ENCODE peak calls at places on chromosome 12, in ten cellular contexts. B, H, I, S, K, U, M, V, F and A are unnamed samples.

GRCh38 chr12:65881348-65881961 is 57.2 kb downstream of the HMGA2 start:
- DNase-seq in B (peak; percentile 70), I (peak; percentile 19), M (peak; percentile 78), K (no peak), H (no peak), V (no peak), F (peak; percentile 75), U (no peak), S (peak; percentile 90), A (no peak)

GRCh38 chr12:101110856-101111255 is 99.2 kb downstream of the SLC5A8 start:
- DNase-seq in V (no peak), F (no peak), M (no peak), H (no peak), K (no peak), B (no peak), U (no peak), S (no peak), I (no peak), A (no peak)

GRCh38 chr12:124520258-124520657 is 47.2 kb downstream of the NCOR2 start:
- DNase-seq in M (no peak), H (no peak), F (peak; percentile 29), K (no peak), B (peak; percentile 90), U (no peak), V (no peak), S (peak; percentile 81), I (no peak), A (no peak)

GRCh38 chr12:114369088-114369487 is 36.9 kb downstream of the TBX5 start:
- DNase-seq in I (no peak), K (no peak), B (no peak), H (no peak), F (no peak), U (no peak), S (no peak), M (no peak), V (no peak), A (no peak)

GRCh38 chr12:99960312-99960711 is 24.4 kb downstream of the ANKS1B start:
- DNase-seq in M (no peak), K (no peak), S (peak; percentile 1), F (no peak), B (no peak), V (no peak), U (no peak), I (peak; percentile 8), H (no peak), A (no peak)

GRCh38 chr12:39605501-39605900 is 14.1 kb downstream of the ABCD2 start:
- DNase-seq in M (no peak), K (peak; percentile 80), B (no peak), U (peak; percentile 7), H (no peak), S (peak; percentile 59), F (no peak), V (no peak), I (no peak), A (no peak)

GRCh38 chr12:39892146-39892545 is 213.7 kb downstream of the SLC2A13 start:
- DNase-seq in B (peak; percentile 66), U (no peak), M (no peak), F (no peak), H (no peak), K (no peak), S (no peak), I (no peak), V (no peak), A (no peak)

GRCh38 chr12:123035841-123036240 is 55.4 kb downstream of the ARL6IP4 start:
- DNase-seq in B (no peak), U (no peak), S (no peak), H (no peak), F (no peak), V (no peak), I (no peak), K (no peak), M (no peak), A (no peak)

GRCh38 chr12:67758119-67758873 is 109.8 kb downstream of the DYRK2 start:
- DNase-seq in I (no peak), H (no peak), F (no peak), U (no peak), M (no peak), B (no peak), K (no peak), S (no peak), V (no peak), A (no peak)

GRCh38 chr12:132162508-132163031 is 18.3 kb downstream of the NOC4L start:
- DNase-seq in V (no peak), U (peak; percentile 67), B (peak; percentile 80), S (peak; percentile 82), F (peak; percentile 77), H (no peak), K (peak; percentile 88), M (no peak), I (no peak), A (no peak)

GRCh38 chr12:19706936-19707335 is 267.6 kb downstream of the AEBP2 start:
- DNase-seq in S (no peak), U (no peak), I (no peak), K (peak; percentile 39), F (peak; percentile 62), M (no peak), V (no peak), H (no peak), B (no peak), A (no peak)

GRCh38 chr12:19704966-19705365 is 265.7 kb downstream of the AEBP2 start:
- DNase-seq in V (no peak), H (no peak), I (no peak), K (no peak), S (no peak), M (no peak), B (no peak), F (no peak), U (no peak), A (no peak)

GRCh38 chr12:19710811-19711793 is 271.8 kb downstream of the AEBP2 start:
- DNase-seq in F (no peak), S (peak; percentile 39), U (peak; percentile 5), M (peak; percentile 85), H (no peak), I (no peak), K (peak; percentile 78), B (peak; percentile 93), V (no peak), A (no peak)

GRCh38 chr12:19709889-19710288 is 270.6 kb downstream of the AEBP2 start:
- DNase-seq in I (no peak), F (peak; percentile 73), H (no peak), S (no peak), U (no peak), K (no peak), B (no peak), M (no peak), V (no peak), A (no peak)

GRCh38 chr12:19707948-19708409 is 268.7 kb downstream of the AEBP2 start:
- DNase-seq in S (peak; percentile 36), F (peak; percentile 93), U (peak; percentile 34), B (no peak), V (no peak), M (no peak), H (no peak), I (no peak), K (no peak), A (no peak)
- TF ChIP-seq CTCF in S (no peak), F (peak; percentile 35), U (peak; percentile 6), B (no peak), V (no peak), M (no peak), H (no peak), I (peak; percentile 23), K (no peak), A (peak; percentile 51)

GRCh38 chr12:20946732-20947131 is 136.2 kb downstream of the SLCO1B3 start:
- DNase-seq in H (no peak), F (no peak), V (no peak), I (peak; percentile 53), U (peak; percentile 32), B (no peak), M (no peak), K (peak; percentile 2), S (peak; percentile 10), A (no peak)
- TF ChIP-seq CTCF in H (peak; percentile 45), F (peak; percentile 3), V (no peak), I (peak; percentile 76), U (peak; percentile 54), B (peak; percentile 30), M (no peak), K (peak; percentile 59), S (peak; percentile 39), A (peak; percentile 75)

GRCh38 chr12:20189767-20190166 is 178.6 kb upstream of the PDE3A start:
- DNase-seq in S (no peak), I (no peak), V (no peak), K (no peak), B (no peak), F (no peak), M (no peak), U (no peak), H (no peak), A (no peak)

GRCh38 chr12:20196767-20197166 is 171.6 kb upstream of the PDE3A start:
- DNase-seq in V (no peak), M (no peak), S (no peak), F (no peak), U (no peak), H (no peak), B (no peak), K (no peak), I (no peak), A (no peak)

GRCh38 chr12:20188930-20189653 is 179.2 kb upstream of the PDE3A start:
- DNase-seq in B (no peak), K (no peak), V (no peak), U (peak; percentile 20), I (no peak), H (no peak), M (no peak), S (no peak), F (no peak), A (no peak)

GRCh38 chr12:20199780-20200179 is 168.6 kb upstream of the PDE3A start:
- DNase-seq in M (no peak), K (no peak), S (no peak), V (no peak), B (no peak), I (no peak), U (no peak), H (no peak), F (no peak), A (no peak)

GRCh38 chr12:20194171-20194570 is 174.2 kb upstream of the PDE3A start:
- DNase-seq in M (no peak), H (no peak), S (peak; percentile 54), I (peak; percentile 22), K (no peak), V (no peak), U (no peak), F (peak; percentile 17), B (no peak), A (no peak)
- TF ChIP-seq CTCF in M (no peak), H (peak; percentile 31), S (peak; percentile 51), I (no peak), K (peak; percentile 55), V (no peak), U (peak; percentile 68), F (no peak), B (no peak), A (peak; percentile 46)

DNA sequence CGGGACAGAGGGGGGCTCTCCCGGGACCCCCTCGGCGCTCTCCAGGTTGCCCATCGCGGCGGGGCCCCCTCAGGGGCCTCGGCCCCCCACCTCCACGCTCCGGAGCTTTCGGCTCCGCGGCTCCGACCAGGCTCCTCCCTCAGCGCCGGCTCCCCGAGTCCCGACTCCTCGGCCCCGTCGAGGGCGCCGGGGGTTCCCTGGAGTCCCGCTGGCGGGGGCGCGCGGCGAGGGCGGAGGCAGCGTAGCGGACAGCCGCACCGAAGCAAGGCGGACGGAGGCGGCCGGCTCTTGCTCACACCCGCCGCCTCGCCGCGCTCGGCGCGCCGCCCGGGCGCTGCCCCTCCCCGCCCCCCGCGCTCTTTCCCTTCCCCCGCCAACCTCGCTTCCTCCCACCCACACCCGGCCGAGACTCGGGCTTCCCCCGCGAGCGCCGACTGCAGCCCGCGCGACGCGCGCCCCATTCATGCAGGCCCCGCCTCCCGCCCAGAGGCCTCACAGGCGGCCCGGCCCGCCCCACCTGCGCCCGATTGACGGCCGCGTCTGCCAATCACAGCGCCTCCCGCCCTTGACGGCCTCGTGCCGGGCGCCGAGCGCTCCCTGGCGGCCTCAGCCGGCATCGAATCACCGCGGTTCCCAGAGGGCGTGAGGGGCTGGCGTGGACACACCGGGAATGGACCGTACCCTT is at the start of gene FMNL3:
- DNase-seq in I (peak; percentile 99), B (peak; percentile 99), F (peak; percentile 95), M (peak; percentile 98), V (peak; percentile 99), U (peak; percentile 93), K (peak; percentile 90), S (peak; percentile 97), H (peak; percentile 97), A (peak; percentile 99)
- TF ChIP-seq CTCF in I (peak; percentile 94), B (peak; percentile 93), F (peak; percentile 99), M (peak; percentile 90), V (peak; percentile 97), U (peak; percentile 83), K (peak; percentile 93), S (peak; percentile 68), H (peak; percentile 97), A (peak; percentile 97)